ENCODE peak calls at places on chromosomes 1 and 21, in eight cellular contexts. One of them, this sample, is unnamed. For H3K9me3, the result is how much of the 10 kb centered on the place peaks cover.

GRCh38 chr1:230423261-230423660 is 2.9 kb downstream of the PGBD5 start:
- DNase-seq in gastrocnemius medialis: no peak
- DNase-seq in stomach: no peak
- DNase-seq in body of pancreas: no peak
- DNase-seq in A549: no peak
- DNase-seq in left ventricle myocardium inferior: no peak
- DNase-seq in Panc1: no peak
- DNase-seq in fibroblast of lung: no peak
- DNase-seq in this sample: no peak

GRCh38 chr1:9075023-9075422 is 5.6 kb upstream of the SLC2A5 start:
- DNase-seq in gastrocnemius medialis: no peak
- DNase-seq in stomach: no peak
- DNase-seq in body of pancreas: no peak
- DNase-seq in A549: no peak
- DNase-seq in left ventricle myocardium inferior: no peak
- DNase-seq in Panc1: no peak
- DNase-seq in fibroblast of lung: no peak
- DNase-seq in this sample: no peak

GRCh38 chr1:156543066-156543465 is 29.3 kb downstream of the IQGAP3 start:
- DNase-seq in gastrocnemius medialis: peak
- DNase-seq in stomach: no peak
- DNase-seq in body of pancreas: no peak
- DNase-seq in A549: no peak
- DNase-seq in left ventricle myocardium inferior: no peak
- DNase-seq in Panc1: no peak
- DNase-seq in fibroblast of lung: no peak
- DNase-seq in this sample: peak

GRCh38 chr1:113042336-113043143 is 30.5 kb upstream of the LRIG2 start:
- DNase-seq in gastrocnemius medialis: peak
- DNase-seq in stomach: peak
- DNase-seq in body of pancreas: peak
- DNase-seq in A549: peak
- DNase-seq in left ventricle myocardium inferior: peak
- DNase-seq in Panc1: peak
- DNase-seq in fibroblast of lung: peak
- DNase-seq in this sample: peak

GRCh38 chr1:8349473-8349865 is 31.6 kb downstream of the SLC45A1 start:
- DNase-seq in gastrocnemius medialis: no peak
- DNase-seq in stomach: no peak
- DNase-seq in body of pancreas: no peak
- DNase-seq in A549: no peak
- DNase-seq in left ventricle myocardium inferior: no peak
- DNase-seq in Panc1: no peak
- DNase-seq in fibroblast of lung: no peak
- DNase-seq in this sample: no peak

GRCh38 chr1:26744075-26744958 is 43.4 kb upstream of the PIGV start:
- DNase-seq in gastrocnemius medialis: peak
- DNase-seq in stomach: peak
- DNase-seq in body of pancreas: peak
- DNase-seq in A549: no peak
- DNase-seq in left ventricle myocardium inferior: peak
- DNase-seq in Panc1: peak
- DNase-seq in fibroblast of lung: peak
- DNase-seq in this sample: peak

GRCh38 chr1:93607814-93608187 is 73.8 kb downstream of the BCAR3 start:
- DNase-seq in gastrocnemius medialis: no peak
- DNase-seq in stomach: no peak
- DNase-seq in body of pancreas: no peak
- DNase-seq in A549: no peak
- DNase-seq in left ventricle myocardium inferior: no peak
- DNase-seq in Panc1: no peak
- DNase-seq in fibroblast of lung: no peak
- DNase-seq in this sample: no peak

GRCh38 chr1:173016409-173016808 is 34.3 kb downstream of the TNFSF18 start:
- DNase-seq in gastrocnemius medialis: no peak
- DNase-seq in stomach: no peak
- DNase-seq in body of pancreas: no peak
- DNase-seq in A549: no peak
- DNase-seq in left ventricle myocardium inferior: no peak
- DNase-seq in Panc1: no peak
- DNase-seq in fibroblast of lung: no peak
- DNase-seq in this sample: no peak

GRCh38 chr1:164560076-164560475 is 1.1 kb downstream of the PBX1 start:
- DNase-seq in gastrocnemius medialis: no peak
- DNase-seq in stomach: no peak
- DNase-seq in body of pancreas: peak
- DNase-seq in A549: no peak
- DNase-seq in left ventricle myocardium inferior: no peak
- DNase-seq in Panc1: no peak
- DNase-seq in fibroblast of lung: peak
- DNase-seq in this sample: no peak

GRCh38 chr21:24759348-24760118 is 847.7 kb downstream of the MRPL39 start:
- DNase-seq in gastrocnemius medialis: no peak
- DNase-seq in stomach: no peak
- DNase-seq in body of pancreas: no peak
- DNase-seq in A549: no peak
- DNase-seq in left ventricle myocardium inferior: no peak
- DNase-seq in Panc1: no peak
- DNase-seq in fibroblast of lung: peak
- DNase-seq in this sample: no peak

GRCh38 chr1:203682401-203683383 is 56.1 kb downstream of the ATP2B4 start:
- DNase-seq in gastrocnemius medialis: no peak
- DNase-seq in stomach: no peak
- DNase-seq in body of pancreas: no peak
- DNase-seq in A549: no peak
- DNase-seq in left ventricle myocardium inferior: no peak
- DNase-seq in Panc1: no peak
- DNase-seq in fibroblast of lung: no peak
- DNase-seq in this sample: no peak

GRCh38 chr21:28124541-28124940 is 868.1 kb downstream of the LTN1 start:
- DNase-seq in gastrocnemius medialis: no peak
- DNase-seq in stomach: no peak
- DNase-seq in body of pancreas: no peak
- DNase-seq in A549: no peak
- DNase-seq in left ventricle myocardium inferior: no peak
- DNase-seq in Panc1: no peak
- DNase-seq in fibroblast of lung: peak
- DNase-seq in this sample: no peak
- H3K9me3 ChIP-seq in gastrocnemius medialis: under half
- H3K9me3 ChIP-seq in stomach: under half
- H3K9me3 ChIP-seq in body of pancreas: under half
- H3K9me3 ChIP-seq in A549: under half
- H3K9me3 ChIP-seq in left ventricle myocardium inferior: under half
- H3K9me3 ChIP-seq in Panc1: under half
- H3K9me3 ChIP-seq in fibroblast of lung: under half
- H3K9me3 ChIP-seq in this sample: under half

DNA sequence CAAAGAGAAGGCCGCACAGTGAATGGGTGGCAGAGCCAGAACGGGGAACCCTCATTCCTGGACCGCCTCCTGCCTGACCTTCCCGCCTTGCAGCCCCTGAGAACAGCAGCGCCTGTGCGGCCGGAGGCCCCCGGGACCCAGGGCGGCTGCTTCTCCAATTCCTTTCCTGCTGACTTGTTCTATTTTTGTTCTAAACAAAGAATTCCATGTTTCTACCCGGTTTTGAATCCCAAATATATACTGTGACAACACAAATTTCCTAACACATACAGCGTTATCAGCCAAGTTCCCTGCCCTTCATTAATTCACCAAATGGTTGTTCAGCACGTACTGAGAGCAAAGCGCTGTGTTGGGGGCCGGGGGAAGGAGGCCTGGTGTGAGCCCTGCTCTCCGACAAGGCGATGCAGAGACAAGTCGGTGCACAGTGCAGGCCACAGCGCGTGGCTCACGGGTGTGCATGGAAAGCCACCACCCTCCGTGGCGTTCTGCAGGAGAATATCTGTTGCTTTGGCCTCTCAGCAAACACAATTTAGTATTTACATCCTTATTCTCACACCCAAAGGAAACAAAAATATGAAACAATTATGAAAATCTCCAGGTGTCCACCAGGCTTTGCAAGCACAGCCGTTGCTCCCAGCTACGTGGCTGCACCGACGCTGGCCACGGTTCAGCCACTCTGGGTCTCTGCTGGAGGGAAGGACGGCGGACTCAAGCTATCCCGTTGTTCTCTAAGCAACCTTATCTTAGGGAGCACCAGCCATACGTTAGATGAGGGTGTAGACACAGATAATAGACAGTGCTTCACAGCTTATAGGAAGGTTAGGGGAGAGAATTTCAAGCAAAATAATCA is 31.7 kb upstream of the COL6A2 start:
- DNase-seq in gastrocnemius medialis: no peak
- DNase-seq in stomach: no peak
- DNase-seq in body of pancreas: no peak
- DNase-seq in A549: no peak
- DNase-seq in left ventricle myocardium inferior: no peak
- DNase-seq in Panc1: no peak
- DNase-seq in fibroblast of lung: peak
- DNase-seq in this sample: peak
- H3K4me3 ChIP-seq in gastrocnemius medialis: no peak
- H3K4me3 ChIP-seq in stomach: peak
- H3K4me3 ChIP-seq in body of pancreas: no peak
- H3K4me3 ChIP-seq in A549: no peak
- H3K4me3 ChIP-seq in left ventricle myocardium inferior: peak
- H3K4me3 ChIP-seq in Panc1: no peak
- H3K4me3 ChIP-seq in fibroblast of lung: no peak
- H3K4me3 ChIP-seq in this sample: no peak

GRCh38 chr1:161307230-161307768 is 2.5 kb downstream of the MPZ start:
- DNase-seq in gastrocnemius medialis: no peak
- DNase-seq in stomach: no peak
- DNase-seq in body of pancreas: no peak
- DNase-seq in A549: no peak
- DNase-seq in left ventricle myocardium inferior: no peak
- DNase-seq in Panc1: no peak
- DNase-seq in fibroblast of lung: peak
- DNase-seq in this sample: no peak
- TF ChIP-seq CTCF in gastrocnemius medialis: no peak
- TF ChIP-seq CTCF in stomach: no peak
- TF ChIP-seq CTCF in body of pancreas: no peak
- TF ChIP-seq CTCF in A549: no peak
- TF ChIP-seq CTCF in left ventricle myocardium inferior: no peak
- TF ChIP-seq CTCF in Panc1: no peak
- TF ChIP-seq CTCF in fibroblast of lung: no peak
- TF ChIP-seq CTCF in this sample: no peak

GRCh38 chr1:79371802-79372201 is 365.3 kb upstream of the ADGRL4 start:
- DNase-seq in gastrocnemius medialis: no peak
- DNase-seq in stomach: no peak
- DNase-seq in body of pancreas: no peak
- DNase-seq in A549: no peak
- DNase-seq in left ventricle myocardium inferior: no peak
- DNase-seq in Panc1: no peak
- DNase-seq in fibroblast of lung: no peak
- DNase-seq in this sample: no peak
- H3K9me3 ChIP-seq in gastrocnemius medialis: under half
- H3K9me3 ChIP-seq in stomach: under half
- H3K9me3 ChIP-seq in body of pancreas: under half
- H3K9me3 ChIP-seq in A549: under half
- H3K9me3 ChIP-seq in left ventricle myocardium inferior: under half
- H3K9me3 ChIP-seq in Panc1: under half
- H3K9me3 ChIP-seq in fibroblast of lung: under half
- H3K9me3 ChIP-seq in this sample: under half

DNA sequence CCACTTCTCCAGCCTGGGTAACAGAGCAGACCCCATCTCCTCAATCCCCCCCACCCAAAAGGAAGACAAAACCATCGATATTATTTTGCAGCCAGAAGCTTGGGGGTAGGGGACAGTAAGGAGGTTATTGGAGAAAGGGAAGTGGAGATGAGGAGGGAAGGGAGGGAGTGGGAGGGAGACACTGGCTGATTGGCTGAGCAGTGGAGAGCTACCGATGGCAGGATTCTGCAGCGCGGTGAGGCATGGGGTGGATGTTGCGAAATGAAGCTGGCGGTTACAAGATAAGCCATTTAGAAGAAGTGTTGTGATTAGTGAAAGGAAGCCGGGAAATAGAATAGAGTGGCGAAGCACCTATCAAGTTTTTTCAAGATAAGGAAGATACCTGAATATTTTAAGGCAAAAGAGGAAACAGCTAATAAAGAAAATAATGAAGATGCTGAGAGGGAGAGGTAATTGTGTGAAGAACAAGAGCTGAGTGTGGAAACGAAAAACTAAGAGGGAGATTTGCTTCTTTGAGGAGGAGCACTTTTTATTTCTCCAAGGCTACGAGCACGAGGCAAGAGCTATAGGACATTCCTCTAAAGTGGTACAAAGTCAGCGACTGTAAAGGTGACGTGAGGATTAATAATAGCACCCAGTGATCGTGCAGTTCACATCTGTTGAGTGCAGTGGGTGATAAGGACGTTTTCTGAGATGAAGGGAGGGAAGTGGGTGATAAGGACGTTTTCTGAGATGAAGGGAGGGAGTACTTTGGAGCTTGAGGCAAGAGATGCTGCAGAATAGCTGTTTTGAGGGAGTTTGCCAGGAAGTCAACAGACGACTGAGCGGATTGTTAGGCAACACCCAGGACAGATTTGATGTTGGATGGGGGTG is 103.2 kb upstream of the KIF26B start:
- DNase-seq in gastrocnemius medialis: no peak
- DNase-seq in stomach: peak
- DNase-seq in body of pancreas: no peak
- DNase-seq in A549: no peak
- DNase-seq in left ventricle myocardium inferior: peak
- DNase-seq in Panc1: no peak
- DNase-seq in fibroblast of lung: peak
- DNase-seq in this sample: no peak
- H3K4me3 ChIP-seq in gastrocnemius medialis: no peak
- H3K4me3 ChIP-seq in stomach: no peak
- H3K4me3 ChIP-seq in body of pancreas: no peak
- H3K4me3 ChIP-seq in A549: no peak
- H3K4me3 ChIP-seq in left ventricle myocardium inferior: peak
- H3K4me3 ChIP-seq in Panc1: no peak
- H3K4me3 ChIP-seq in fibroblast of lung: peak
- H3K4me3 ChIP-seq in this sample: no peak

GRCh38 chr1:23804183-23804582 is 3.6 kb upstream of the GALE start:
- DNase-seq in gastrocnemius medialis: no peak
- DNase-seq in stomach: no peak
- DNase-seq in body of pancreas: no peak
- DNase-seq in A549: no peak
- DNase-seq in left ventricle myocardium inferior: no peak
- DNase-seq in Panc1: no peak
- DNase-seq in fibroblast of lung: no peak
- DNase-seq in this sample: no peak
- TF ChIP-seq CTCF in gastrocnemius medialis: no peak
- TF ChIP-seq CTCF in stomach: no peak
- TF ChIP-seq CTCF in body of pancreas: no peak
- TF ChIP-seq CTCF in A549: no peak
- TF ChIP-seq CTCF in left ventricle myocardium inferior: no peak
- TF ChIP-seq CTCF in Panc1: no peak
- TF ChIP-seq CTCF in fibroblast of lung: peak
- TF ChIP-seq CTCF in this sample: no peak